ENCODE peak calls at places on chromosomes 2 and 18, in six cellular contexts. F, Q, W, C, H and B are unnamed samples. For H3K9me3, the result is how much of the 10 kb centered on the place peaks cover.

GRCh38 chr2:235146206-235146605 is 194.4 kb downstream of the SH3BP4 start:
- DNase-seq in H (no peak), F (no peak), C (no peak), W (no peak), Q (no peak), B (no peak)

GRCh38 chr18:4351005-4351404 is 104.1 kb downstream of the DLGAP1 start:
- DNase-seq in W (no peak), C (no peak), F (no peak), Q (no peak), H (no peak), B (no peak)

GRCh38 chr2:220143336-220143735 is 515.9 kb downstream of the SLC4A3 start:
- DNase-seq in C (no peak), Q (no peak), H (no peak), W (no peak), F (peak), B (no peak)

GRCh38 chr2:226758886-226759660 is 40.5 kb downstream of the IRS1 start:
- DNase-seq in W (no peak), Q (no peak), C (no peak), H (no peak), F (peak), B (no peak)

GRCh38 chr2:20439193-20439475 is 7.7 kb upstream of the RHOB start:
- DNase-seq in F (peak), C (no peak), W (no peak), Q (peak), H (peak), B (no peak)

GRCh38 chr18:74476154-74476553 is 19.0 kb upstream of the DIPK1C start:
- DNase-seq in Q (peak), F (peak), W (no peak), H (no peak), C (no peak), B (no peak)

GRCh38 chr18:44520981-44521672 is 159.6 kb upstream of the SETBP1 start:
- DNase-seq in H (no peak), F (peak), Q (no peak), W (no peak), C (no peak), B (no peak)

GRCh38 chr18:39724652-39725051 is 2159.1 kb upstream of the CELF4 start:
- DNase-seq in F (peak), Q (no peak), W (no peak), C (no peak), H (no peak), B (no peak)

GRCh38 chr18:498901-499300 is 1.6 kb downstream of the COLEC12 start:
- DNase-seq in H (no peak), Q (no peak), C (no peak), F (peak), W (no peak), B (no peak)

GRCh38 chr18:49804096-49804495 is 9.2 kb downstream of the ACAA2 start:
- DNase-seq in C (no peak), Q (no peak), F (peak), H (no peak), W (no peak), B (no peak)

GRCh38 chr2:218387369-218388194 is 5.5 kb downstream of the SLC11A1 start:
- DNase-seq in H (peak), W (no peak), F (peak), C (no peak), Q (no peak), B (no peak)

GRCh38 chr2:69615078-69615630 is 28.4 kb downstream of the AAK1 start:
- DNase-seq in H (no peak), Q (no peak), W (no peak), F (no peak), C (no peak), B (no peak)

GRCh38 chr2:86480105-86480504 is 38.9 kb downstream of the KDM3A start:
- DNase-seq in C (no peak), F (peak), H (no peak), Q (no peak), W (no peak), B (no peak)

GRCh38 chr2:228699888-228700287 is 518.4 kb upstream of the SPHKAP start:
- DNase-seq in Q (no peak), W (no peak), F (no peak), C (no peak), H (no peak), B (no peak)

GRCh38 chr2:203446071-203446481 is 89.0 kb downstream of the RAPH1 start:
- DNase-seq in W (no peak), F (peak), H (no peak), C (no peak), Q (no peak), B (no peak)

GRCh38 chr2:98049991-98050519 is 36.9 kb upstream of the VWA3B start:
- DNase-seq in H (peak), W (no peak), Q (no peak), F (no peak), C (no peak), B (no peak)

GRCh38 chr2:164024396-164024795 is 288.6 kb upstream of the FIGN start:
- DNase-seq in H (no peak), W (no peak), Q (no peak), C (no peak), F (no peak), B (no peak)

GRCh38 chr2:98027955-98028593 is 32.3 kb upstream of the TMEM131 start:
- DNase-seq in Q (no peak), C (no peak), W (no peak), H (no peak), F (peak), B (no peak)

GRCh38 chr2:66095820-66096219 is 339.1 kb upstream of the MEIS1 start:
- DNase-seq in H (no peak), W (no peak), Q (no peak), F (no peak), C (no peak), B (no peak)

GRCh38 chr18:76844742-76845477 is 22.6 kb downstream of the ZNF236 start:
- DNase-seq in F (peak), W (no peak), C (no peak), Q (no peak), H (no peak), B (no peak)

GRCh38 chr18:60019463-60019840 is 119.7 kb downstream of the PMAIP1 start:
- DNase-seq in C (no peak), H (no peak), Q (no peak), W (no peak), F (peak), B (no peak)

GRCh38 chr2:82340578-82341053 is 2036.1 kb upstream of the LRRTM1 start:
- DNase-seq in C (no peak), Q (peak), W (no peak), H (no peak), F (no peak), B (no peak)

GRCh38 chr2:41610501-41611242 is 437.1 kb upstream of the PKDCC start:
- DNase-seq in H (no peak), W (no peak), Q (peak), F (peak), C (no peak), B (no peak)

GRCh38 chr18:12159446-12159845 is 65.8 kb downstream of the ANKRD62 start:
- DNase-seq in C (no peak), H (no peak), W (no peak), Q (no peak), F (peak), B (no peak)

GRCh38 chr2:47060652-47061170 is 94.4 kb downstream of the STPG4 start:
- DNase-seq in W (no peak), H (no peak), C (no peak), F (no peak), Q (no peak), B (no peak)
- H3K27ac ChIP-seq in W (no peak), H (no peak), C (no peak), F (no peak), Q (no peak), B (no peak)

DNA sequence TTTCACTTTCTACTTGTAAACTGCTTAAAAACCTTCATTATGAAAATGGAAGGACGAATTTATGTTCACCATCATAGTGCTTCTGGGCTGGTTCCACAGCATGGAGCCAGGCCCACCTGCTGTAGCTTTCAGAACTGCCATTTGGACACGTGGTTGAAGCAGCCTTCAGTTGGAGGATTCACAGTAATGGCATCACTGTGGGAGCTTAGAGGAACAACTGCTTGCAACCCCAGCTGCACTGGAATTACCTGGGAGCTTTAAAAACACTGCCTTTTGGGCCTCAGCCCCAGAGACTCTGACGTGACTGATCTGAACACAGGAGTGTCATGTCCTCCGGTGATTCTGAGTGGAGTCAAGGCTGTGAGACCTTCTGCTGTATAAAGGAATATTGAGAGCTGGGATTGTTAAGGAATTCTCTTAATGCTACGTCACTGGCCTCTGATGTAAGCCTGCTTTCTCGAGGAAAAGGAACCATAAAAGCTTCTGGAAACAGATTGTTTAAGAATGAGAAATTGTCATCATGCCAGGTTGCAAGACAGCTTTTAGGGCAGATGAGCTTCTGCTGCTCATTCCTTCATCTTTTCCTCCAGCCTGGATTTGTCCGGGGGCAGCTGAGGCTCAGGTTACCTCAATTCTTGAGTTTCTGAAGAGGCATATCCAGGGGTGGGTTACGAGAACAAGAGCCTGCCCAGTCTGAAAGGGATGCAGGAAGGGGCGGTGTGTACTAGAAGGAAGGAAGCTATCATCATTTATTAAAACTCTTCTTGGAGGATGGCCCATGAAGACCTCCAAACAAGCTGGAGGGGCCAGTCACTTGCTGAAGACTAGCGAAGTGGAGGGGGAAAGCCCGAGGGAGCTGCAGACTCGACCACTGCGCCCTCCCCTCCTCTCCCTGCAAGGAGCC is 1.3 kb upstream of the IL1R1 start:
- DNase-seq in W (no peak), C (no peak), F (peak), H (no peak), Q (no peak), B (no peak)
- H3K4me3 ChIP-seq in W (no peak), C (no peak), F (peak), H (no peak), Q (no peak), B (no peak)

DNA sequence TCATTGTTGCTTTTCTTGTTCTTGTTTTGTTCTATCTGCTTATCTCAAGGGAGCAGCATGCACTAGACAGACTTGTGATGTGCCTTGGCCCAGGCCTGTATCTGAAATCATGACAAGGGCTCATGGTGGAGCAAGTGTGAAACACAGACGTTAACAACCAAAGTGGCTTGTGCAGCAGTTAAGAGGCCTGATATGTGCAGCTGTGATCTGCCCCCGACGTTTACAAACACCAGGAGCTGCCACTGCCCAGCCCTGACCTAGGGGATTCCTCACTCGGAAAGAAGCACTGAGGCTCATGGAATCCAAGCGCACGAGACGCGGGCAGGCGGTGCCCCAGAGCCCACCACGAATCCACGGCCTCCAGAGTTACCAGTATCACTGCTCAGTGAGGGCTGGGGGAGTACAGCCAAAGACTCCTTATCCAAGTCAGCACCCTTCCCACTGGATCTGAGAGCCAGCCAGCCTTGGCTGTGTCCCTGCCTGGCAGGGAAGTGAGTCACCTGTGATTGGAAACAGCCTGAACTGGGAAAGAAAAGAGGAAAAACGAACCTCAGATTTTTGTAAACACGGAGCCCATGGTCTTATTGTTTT is 62.3 kb upstream of the SNTG2 start:
- DNase-seq in Q (no peak), W (no peak), F (peak), H (no peak), C (no peak), B (no peak)
- H3K9me3 ChIP-seq in Q (under half), W (under half), F (under half), H (under half), C (under half), B (under half)

GRCh38 chr2:105427485-105427884 is 28.6 kb upstream of the FHL2 start:
- DNase-seq in C (no peak), Q (no peak), W (no peak), H (no peak), F (no peak), B (no peak)
- H3K27ac ChIP-seq in C (no peak), Q (no peak), W (no peak), H (no peak), F (no peak), B (no peak)

DNA sequence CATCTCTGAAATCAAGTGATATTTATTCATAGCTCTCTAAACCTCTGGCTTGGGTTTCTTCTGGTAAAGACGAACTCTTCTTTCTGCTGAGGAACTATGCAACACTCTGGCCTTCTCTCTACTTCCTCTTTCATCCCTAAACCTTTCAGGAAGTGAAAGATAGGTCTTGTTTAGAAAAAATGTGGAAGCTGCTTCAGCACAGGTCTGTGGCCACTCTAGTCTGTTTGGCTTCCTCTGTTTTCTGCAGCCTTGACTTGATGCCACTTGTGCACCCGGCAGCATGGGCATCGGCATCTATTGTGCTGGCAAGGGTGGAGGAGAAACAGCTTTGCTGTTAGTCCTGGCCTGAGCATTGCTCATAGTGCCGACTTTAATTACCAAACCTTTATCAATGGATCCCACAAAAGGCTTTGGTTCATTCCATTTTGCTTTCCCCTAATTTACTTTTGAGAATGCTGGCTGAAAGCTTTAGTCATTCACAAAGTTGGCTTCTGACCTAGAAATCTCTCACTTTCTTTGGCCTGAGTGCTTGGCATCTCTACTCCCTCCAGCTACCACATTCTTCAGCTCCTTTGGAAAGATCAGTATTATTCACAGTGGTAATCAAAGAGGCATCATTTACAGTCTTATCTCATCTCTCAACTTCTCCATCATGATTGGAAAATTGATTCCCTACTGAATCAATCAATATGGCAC is 32.0 kb upstream of the GPR39 start:
- DNase-seq in F (no peak), C (no peak), H (no peak), Q (no peak), W (no peak), B (no peak)
- H3K4me3 ChIP-seq in F (no peak), C (no peak), H (no peak), Q (no peak), W (no peak), B (no peak)

DNA sequence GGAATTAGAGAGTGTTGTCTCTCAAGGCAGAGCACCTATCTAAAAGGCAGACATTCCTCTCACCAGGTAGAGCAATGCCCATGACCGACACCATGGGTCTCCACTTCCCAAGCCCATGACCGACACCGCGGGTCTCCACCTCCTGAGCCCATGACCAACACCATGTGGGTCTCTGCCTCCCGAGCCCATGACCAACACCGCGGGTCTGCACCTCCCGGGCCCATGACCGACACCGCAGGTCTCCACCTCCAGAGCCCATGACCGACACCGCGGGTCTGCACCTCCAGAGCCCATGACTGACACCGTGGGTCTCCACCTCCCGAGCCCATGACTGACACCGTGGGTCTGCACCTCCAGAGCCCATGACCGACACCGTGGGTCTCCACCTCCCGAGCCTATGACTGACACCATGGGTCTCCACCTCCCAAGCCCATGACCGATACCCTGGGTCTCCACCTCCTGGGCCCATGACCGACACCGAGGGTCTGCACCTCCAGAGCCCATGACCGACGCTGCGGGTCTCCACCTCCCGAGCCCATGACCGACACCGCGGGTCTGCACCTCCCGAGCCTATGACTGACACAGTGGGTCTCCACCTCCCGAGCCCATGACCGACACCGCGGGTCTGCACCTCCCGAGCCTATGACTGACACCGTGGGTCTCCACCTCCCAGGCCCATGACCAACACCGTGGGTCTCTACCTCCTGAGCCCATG is 262.4 kb upstream of the SALL3 start:
- DNase-seq in F (no peak), Q (no peak), H (no peak), W (no peak), C (no peak), B (no peak)
- H3K9me3 ChIP-seq in F (under half), Q (under half), H (under half), W (under half), C (under half), B (under half)